ENCODE peak calls at places on chromosomes 13 and 19, in eight cellular contexts. M is NCI-H2081; I is stimulated activated CD4-positive, alpha-beta T cell treated with anti-CD3 and anti-CD28 coated beads, Interleukin-2, amount 100 ng/mL, for 4 hours; B is neuronal stem cell; C is heart right ventricle; T is germinal center; N is NCI-H524; Y is iris pigment epithelial cell. X is an unnamed sample.

GRCh38 chr19:46760363-46760762 is 14.1 kb upstream of the STRN4 start:
- DNase-seq in B (no peak), C (no peak), I (no peak), M (no peak), N (no peak), T (no peak), Y (no peak), X (no peak)

GRCh38 chr13:111347438-111347837 is 27.0 kb downstream of the TEX29 start:
- DNase-seq in T (no peak), Y (no peak), I (no peak), M (no peak), N (no peak), C (no peak), B (no peak), X (no peak)

GRCh38 chr13:109361562-109361961 is 424.8 kb downstream of the IRS2 start:
- DNase-seq in Y (no peak), T (no peak), I (no peak), B (no peak), M (no peak), N (no peak), C (no peak), X (no peak)

GRCh38 chr19:47230122-47230920 is 678 bp downstream of the BBC3 start:
- DNase-seq in N (peak), Y (peak), T (peak), M (no peak), I (peak), B (no peak), C (no peak), X (peak)

GRCh38 chr19:39157275-39157996 is 31.9 kb downstream of the PAK4 start:
- DNase-seq in I (no peak), C (no peak), N (no peak), M (no peak), Y (peak), B (no peak), T (no peak), X (no peak)

GRCh38 chr13:68369739-68370138 is 1139.6 kb upstream of the PCDH9 start:
- DNase-seq in N (no peak), I (no peak), M (no peak), Y (peak), C (no peak), B (no peak), T (no peak), X (no peak)

GRCh38 chr13:50599927-50600326 is 243.6 kb downstream of the DLEU7 start:
- DNase-seq in N (peak), T (no peak), M (no peak), Y (no peak), I (no peak), C (no peak), B (no peak), X (no peak)

GRCh38 chr13:25771641-25772478 is 280.0 kb downstream of the SHISA2 start:
- DNase-seq in Y (peak), T (no peak), I (no peak), M (no peak), B (no peak), N (no peak), C (no peak), X (no peak)

GRCh38 chr19:50184196-50184595 is 19.2 kb upstream of the MYH14 start:
- DNase-seq in M (no peak), Y (no peak), C (no peak), T (no peak), N (no peak), B (no peak), I (no peak), X (no peak)

GRCh38 chr19:43545981-43546380 is 13.0 kb downstream of the ZNF575 start:
- DNase-seq in I (no peak), C (no peak), Y (no peak), B (no peak), T (no peak), N (no peak), M (no peak), X (no peak)

GRCh38 chr13:109782823-109783411 is 3.5 kb downstream of the IRS2 start:
- DNase-seq in I (no peak), N (no peak), M (no peak), T (no peak), B (no peak), C (no peak), Y (no peak), X (no peak)

GRCh38 chr13:113928701-113929627 is 44.9 kb downstream of the C13orf46 start:
- DNase-seq in B (no peak), I (no peak), C (peak), M (no peak), Y (peak), T (no peak), N (no peak), X (no peak)

GRCh38 chr13:36282818-36283432 is 14.7 kb downstream of the CCDC169 start:
- DNase-seq in M (peak), N (peak), T (no peak), B (peak), C (no peak), Y (peak), I (no peak), X (peak)

GRCh38 chr13:21849323-21849722 is 178.4 kb downstream of the FGF9 start:
- DNase-seq in I (peak), N (peak), C (no peak), B (no peak), M (peak), T (no peak), Y (peak), X (peak)

GRCh38 chr13:31625115-31625514 is 114.2 kb upstream of the RXFP2 start:
- DNase-seq in I (no peak), N (no peak), T (no peak), B (no peak), Y (peak), M (no peak), C (no peak), X (no peak)

GRCh38 chr13:20828540-20829364 is 55.0 kb upstream of the EEF1AKMT1 start:
- DNase-seq in N (peak), M (peak), Y (peak), I (peak), C (peak), B (peak), T (peak), X (peak)

GRCh38 chr19:46731584-46731983 is 14.3 kb upstream of the FKRP start:
- DNase-seq in Y (peak), C (no peak), M (no peak), N (no peak), T (no peak), B (no peak), I (no peak), X (no peak)